ENCODE peak calls at places on chromosome 2, in ten cellular contexts. One of them, this sample, is unnamed.

GRCh38 chr2:181054843-181055242 is 74.4 kb downstream of the UBE2E3 start:
- DNase-seq in HuH-7: no peak
- DNase-seq in LNCaP clone FGC: no peak
- DNase-seq in NCI-H2029: no peak
- DNase-seq in RPMI7951: peak; percentile 32
- DNase-seq in amniotic epithelial cell: peak; percentile 39
- DNase-seq in NCI-H2081: no peak
- DNase-seq in Daoy: no peak
- DNase-seq in stimulated activated CD4-positive, alpha-beta T cell treated with anti-CD3 and anti-CD28 coated beads, Interleukin-2, amount 100 ng/mL, for 24 hours: no peak
- DNase-seq in T47D: no peak
- DNase-seq in this sample: no peak

GRCh38 chr2:121356058-121356640 is 71.1 kb upstream of the TFCP2L1 start:
- DNase-seq in T47D: peak; percentile 31
- DNase-seq in stimulated activated CD4-positive, alpha-beta T cell treated with anti-CD3 and anti-CD28 coated beads, Interleukin-2, amount 100 ng/mL, for 24 hours: no peak
- DNase-seq in Daoy: peak; percentile 54
- DNase-seq in NCI-H2029: peak; percentile 64
- DNase-seq in HuH-7: peak; percentile 69
- DNase-seq in NCI-H2081: peak; percentile 73
- DNase-seq in LNCaP clone FGC: peak; percentile 77
- DNase-seq in RPMI7951: peak; percentile 56
- DNase-seq in amniotic epithelial cell: peak; percentile 65
- DNase-seq in this sample: peak; percentile 92

GRCh38 chr2:68565273-68565672 is 78.1 kb upstream of the PROKR1 start:
- DNase-seq in RPMI7951: no peak
- DNase-seq in amniotic epithelial cell: no peak
- DNase-seq in NCI-H2081: no peak
- DNase-seq in Daoy: no peak
- DNase-seq in T47D: no peak
- DNase-seq in HuH-7: no peak
- DNase-seq in LNCaP clone FGC: no peak
- DNase-seq in NCI-H2029: no peak
- DNase-seq in stimulated activated CD4-positive, alpha-beta T cell treated with anti-CD3 and anti-CD28 coated beads, Interleukin-2, amount 100 ng/mL, for 24 hours: no peak
- DNase-seq in this sample: no peak

GRCh38 chr2:234952270-234953115 is 676 bp downstream of the SH3BP4 start:
- DNase-seq in T47D: no peak
- DNase-seq in LNCaP clone FGC: no peak
- DNase-seq in NCI-H2081: peak; percentile 36
- DNase-seq in amniotic epithelial cell: no peak
- DNase-seq in HuH-7: peak; percentile 44
- DNase-seq in Daoy: peak; percentile 17
- DNase-seq in RPMI7951: peak; percentile 30
- DNase-seq in NCI-H2029: no peak
- DNase-seq in stimulated activated CD4-positive, alpha-beta T cell treated with anti-CD3 and anti-CD28 coated beads, Interleukin-2, amount 100 ng/mL, for 24 hours: no peak
- DNase-seq in this sample: peak; percentile 53

GRCh38 chr2:168211664-168212163 is 35.7 kb downstream of the STK39 start:
- DNase-seq in HuH-7: no peak
- DNase-seq in NCI-H2081: no peak
- DNase-seq in RPMI7951: no peak
- DNase-seq in stimulated activated CD4-positive, alpha-beta T cell treated with anti-CD3 and anti-CD28 coated beads, Interleukin-2, amount 100 ng/mL, for 24 hours: peak; percentile 53
- DNase-seq in NCI-H2029: no peak
- DNase-seq in amniotic epithelial cell: no peak
- DNase-seq in LNCaP clone FGC: no peak
- DNase-seq in Daoy: no peak
- DNase-seq in T47D: no peak
- DNase-seq in this sample: no peak

GRCh38 chr2:52036853-52037252 is 1004.9 kb upstream of the NRXN1 start:
- DNase-seq in amniotic epithelial cell: no peak
- DNase-seq in NCI-H2029: no peak
- DNase-seq in T47D: no peak
- DNase-seq in RPMI7951: no peak
- DNase-seq in NCI-H2081: no peak
- DNase-seq in stimulated activated CD4-positive, alpha-beta T cell treated with anti-CD3 and anti-CD28 coated beads, Interleukin-2, amount 100 ng/mL, for 24 hours: no peak
- DNase-seq in Daoy: no peak
- DNase-seq in HuH-7: no peak
- DNase-seq in LNCaP clone FGC: no peak
- DNase-seq in this sample: peak; percentile 27

GRCh38 chr2:235330775-235331438 is 162.9 kb upstream of the AGAP1 start:
- DNase-seq in HuH-7: no peak
- DNase-seq in amniotic epithelial cell: no peak
- DNase-seq in T47D: peak; percentile 11
- DNase-seq in LNCaP clone FGC: no peak
- DNase-seq in NCI-H2029: no peak
- DNase-seq in RPMI7951: peak; percentile 96
- DNase-seq in Daoy: peak; percentile 94
- DNase-seq in stimulated activated CD4-positive, alpha-beta T cell treated with anti-CD3 and anti-CD28 coated beads, Interleukin-2, amount 100 ng/mL, for 24 hours: no peak
- DNase-seq in NCI-H2081: peak; percentile 18
- DNase-seq in this sample: no peak

GRCh38 chr2:128665113-128665512 is 346.4 kb upstream of the HS6ST1 start:
- DNase-seq in LNCaP clone FGC: no peak
- DNase-seq in NCI-H2081: no peak
- DNase-seq in RPMI7951: no peak
- DNase-seq in HuH-7: no peak
- DNase-seq in amniotic epithelial cell: no peak
- DNase-seq in Daoy: no peak
- DNase-seq in T47D: no peak
- DNase-seq in stimulated activated CD4-positive, alpha-beta T cell treated with anti-CD3 and anti-CD28 coated beads, Interleukin-2, amount 100 ng/mL, for 24 hours: no peak
- DNase-seq in NCI-H2029: no peak
- DNase-seq in this sample: no peak

GRCh38 chr2:168256448-168256847 is 9.1 kb upstream of the STK39 start:
- DNase-seq in HuH-7: no peak
- DNase-seq in stimulated activated CD4-positive, alpha-beta T cell treated with anti-CD3 and anti-CD28 coated beads, Interleukin-2, amount 100 ng/mL, for 24 hours: no peak
- DNase-seq in RPMI7951: no peak
- DNase-seq in NCI-H2029: peak; percentile 87
- DNase-seq in amniotic epithelial cell: no peak
- DNase-seq in T47D: no peak
- DNase-seq in NCI-H2081: peak; percentile 48
- DNase-seq in Daoy: no peak
- DNase-seq in LNCaP clone FGC: peak; percentile 98
- DNase-seq in this sample: no peak

GRCh38 chr2:164933751-164934189 is 21.6 kb downstream of the SLC38A11 start:
- DNase-seq in HuH-7: no peak
- DNase-seq in NCI-H2081: peak; percentile 84
- DNase-seq in NCI-H2029: peak; percentile 28
- DNase-seq in amniotic epithelial cell: no peak
- DNase-seq in RPMI7951: no peak
- DNase-seq in LNCaP clone FGC: peak; percentile 64
- DNase-seq in stimulated activated CD4-positive, alpha-beta T cell treated with anti-CD3 and anti-CD28 coated beads, Interleukin-2, amount 100 ng/mL, for 24 hours: no peak
- DNase-seq in Daoy: no peak
- DNase-seq in T47D: no peak
- DNase-seq in this sample: no peak

GRCh38 chr2:44547713-44548112 is 186.0 kb downstream of the CAMKMT start:
- DNase-seq in NCI-H2081: no peak
- DNase-seq in Daoy: no peak
- DNase-seq in NCI-H2029: no peak
- DNase-seq in HuH-7: no peak
- DNase-seq in LNCaP clone FGC: no peak
- DNase-seq in RPMI7951: peak; percentile 29
- DNase-seq in amniotic epithelial cell: no peak
- DNase-seq in stimulated activated CD4-positive, alpha-beta T cell treated with anti-CD3 and anti-CD28 coated beads, Interleukin-2, amount 100 ng/mL, for 24 hours: no peak
- DNase-seq in T47D: no peak
- DNase-seq in this sample: no peak

GRCh38 chr2:174748948-174749347 is 15.3 kb downstream of the CHRNA1 start:
- DNase-seq in NCI-H2081: peak; percentile 61
- DNase-seq in stimulated activated CD4-positive, alpha-beta T cell treated with anti-CD3 and anti-CD28 coated beads, Interleukin-2, amount 100 ng/mL, for 24 hours: peak; percentile 80
- DNase-seq in Daoy: peak; percentile 64
- DNase-seq in LNCaP clone FGC: no peak
- DNase-seq in amniotic epithelial cell: peak; percentile 24
- DNase-seq in NCI-H2029: peak; percentile 11
- DNase-seq in HuH-7: peak; percentile 79
- DNase-seq in RPMI7951: peak; percentile 59
- DNase-seq in T47D: peak; percentile 22
- DNase-seq in this sample: peak; percentile 93

GRCh38 chr2:43766006-43766405 is 7.8 kb upstream of the DYNC2LI1 start:
- DNase-seq in HuH-7: no peak
- DNase-seq in NCI-H2081: no peak
- DNase-seq in NCI-H2029: no peak
- DNase-seq in Daoy: no peak
- DNase-seq in T47D: no peak
- DNase-seq in RPMI7951: no peak
- DNase-seq in amniotic epithelial cell: no peak
- DNase-seq in LNCaP clone FGC: no peak
- DNase-seq in stimulated activated CD4-positive, alpha-beta T cell treated with anti-CD3 and anti-CD28 coated beads, Interleukin-2, amount 100 ng/mL, for 24 hours: no peak
- DNase-seq in this sample: no peak

GRCh38 chr2:64419591-64420165 is 34.3 kb upstream of the LGALSL start:
- DNase-seq in amniotic epithelial cell: peak; percentile 10
- DNase-seq in stimulated activated CD4-positive, alpha-beta T cell treated with anti-CD3 and anti-CD28 coated beads, Interleukin-2, amount 100 ng/mL, for 24 hours: no peak
- DNase-seq in HuH-7: no peak
- DNase-seq in NCI-H2081: no peak
- DNase-seq in NCI-H2029: no peak
- DNase-seq in Daoy: no peak
- DNase-seq in RPMI7951: no peak
- DNase-seq in T47D: no peak
- DNase-seq in LNCaP clone FGC: no peak
- DNase-seq in this sample: no peak

GRCh38 chr2:120555066-120555465 is 180.6 kb upstream of the GLI2 start:
- DNase-seq in LNCaP clone FGC: no peak
- DNase-seq in stimulated activated CD4-positive, alpha-beta T cell treated with anti-CD3 and anti-CD28 coated beads, Interleukin-2, amount 100 ng/mL, for 24 hours: no peak
- DNase-seq in Daoy: no peak
- DNase-seq in NCI-H2081: no peak
- DNase-seq in amniotic epithelial cell: no peak
- DNase-seq in RPMI7951: no peak
- DNase-seq in T47D: no peak
- DNase-seq in NCI-H2029: no peak
- DNase-seq in HuH-7: no peak
- DNase-seq in this sample: no peak